ENCODE peak calls at places on chromosomes 2 and 18, in four cellular contexts. X is Panc1, O is cardiac muscle cell, K is left ventricle myocardium inferior. E is an unnamed sample. For H3K36me3, the result is how much of the 10 kb centered on the place peaks cover.

GRCh38 chr2:74502720-74503505 is 3.5 kb upstream of the LBX2 start:
- DNase-seq in X (no peak), O (peak), K (peak), E (peak)

GRCh38 chr18:61893304-61893970 is 630 bp upstream of the RNF152 start:
- DNase-seq in X (no peak), O (peak), K (peak), E (no peak)

GRCh38 chr2:118077636-118078247 is 10.5 kb upstream of the INSIG2 start:
- DNase-seq in X (no peak), O (no peak), K (no peak), E (no peak)

GRCh38 chr2:13056259-13056843 is 339.6 kb downstream of the TRIB2 start:
- DNase-seq in X (no peak), O (peak), K (no peak), E (no peak)

GRCh38 chr2:18934886-18935285 is 345.5 kb upstream of the NT5C1B start:
- DNase-seq in X (no peak), O (no peak), K (no peak), E (no peak)

GRCh38 chr2:27003857-27004256 is 28.9 kb upstream of the TMEM214 start:
- DNase-seq in X (no peak), O (no peak), K (no peak), E (no peak)

GRCh38 chr2:3301001-3301400 is 76.6 kb downstream of the EIPR1 start:
- DNase-seq in X (no peak), O (no peak), K (no peak), E (no peak)

GRCh38 chr2:132598536-132598935 is 71.5 kb downstream of the LYPD1 start:
- DNase-seq in X (no peak), O (no peak), K (no peak), E (no peak)

GRCh38 chr2:21728133-21728532 is 604.4 kb downstream of the TDRD15 start:
- DNase-seq in X (no peak), O (no peak), K (no peak), E (no peak)

DNA sequence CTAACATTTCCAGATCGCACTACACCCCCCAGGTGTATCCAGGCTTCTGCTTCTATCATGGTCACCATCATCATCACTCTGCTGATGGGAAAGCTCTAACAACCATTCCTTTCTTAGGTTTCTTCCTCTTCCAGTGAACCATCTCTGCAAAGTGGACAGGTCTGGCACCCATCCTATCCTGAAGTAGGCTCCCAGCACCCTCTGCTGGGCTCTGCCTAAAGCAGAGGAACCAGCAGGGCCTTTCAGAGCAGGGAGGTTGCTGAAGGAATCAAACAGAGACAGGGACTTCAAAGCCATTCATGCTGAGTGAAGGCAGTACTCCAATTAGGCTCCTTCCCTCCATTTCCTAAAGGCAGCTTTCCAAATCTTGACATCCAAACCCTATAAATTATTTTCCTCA is 27.2 kb upstream of the SATB2 start:
- DNase-seq in X (no peak), O (no peak), K (no peak), E (no peak)
- TF ChIP-seq CTCF in X (peak), O (no peak), K (no peak), E (no peak)

GRCh38 chr2:133713049-133713580 is 144.9 kb upstream of the NCKAP5 start:
- DNase-seq in X (no peak), O (no peak), K (no peak), E (no peak)

GRCh38 chr2:133711806-133712205 is 143.5 kb upstream of the NCKAP5 start:
- DNase-seq in X (no peak), O (no peak), K (no peak), E (no peak)

GRCh38 chr2:133712369-133712768 is 144.1 kb upstream of the NCKAP5 start:
- DNase-seq in X (no peak), O (no peak), K (no peak), E (no peak)

GRCh38 chr2:133710613-133711012 is 142.3 kb upstream of the NCKAP5 start:
- DNase-seq in X (no peak), O (no peak), K (no peak), E (no peak)

DNA sequence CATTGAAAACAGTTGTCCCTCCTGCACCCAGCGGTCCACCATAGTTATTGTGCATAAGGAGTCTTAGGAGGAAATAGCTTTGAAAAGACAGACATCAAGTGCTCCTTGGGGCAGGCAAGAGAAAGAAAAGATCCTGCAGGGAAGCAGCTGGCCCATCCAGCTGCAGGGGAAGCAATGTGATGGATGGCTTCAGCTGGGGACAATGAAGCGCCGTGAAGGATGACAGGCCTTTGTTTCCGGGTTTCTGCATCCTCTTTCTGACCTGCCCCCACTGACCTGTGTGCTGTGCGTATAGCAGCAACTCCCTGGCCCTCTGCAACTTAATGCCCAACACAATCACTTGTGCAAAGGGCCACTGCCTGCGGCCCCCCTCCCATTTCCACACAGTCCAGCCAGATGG is 143.0 kb upstream of the NCKAP5 start:
- DNase-seq in X (no peak), O (no peak), K (no peak), E (no peak)
- H3K36me3 ChIP-seq in X (under half), O (under half), K (under half), E (under half)

DNA sequence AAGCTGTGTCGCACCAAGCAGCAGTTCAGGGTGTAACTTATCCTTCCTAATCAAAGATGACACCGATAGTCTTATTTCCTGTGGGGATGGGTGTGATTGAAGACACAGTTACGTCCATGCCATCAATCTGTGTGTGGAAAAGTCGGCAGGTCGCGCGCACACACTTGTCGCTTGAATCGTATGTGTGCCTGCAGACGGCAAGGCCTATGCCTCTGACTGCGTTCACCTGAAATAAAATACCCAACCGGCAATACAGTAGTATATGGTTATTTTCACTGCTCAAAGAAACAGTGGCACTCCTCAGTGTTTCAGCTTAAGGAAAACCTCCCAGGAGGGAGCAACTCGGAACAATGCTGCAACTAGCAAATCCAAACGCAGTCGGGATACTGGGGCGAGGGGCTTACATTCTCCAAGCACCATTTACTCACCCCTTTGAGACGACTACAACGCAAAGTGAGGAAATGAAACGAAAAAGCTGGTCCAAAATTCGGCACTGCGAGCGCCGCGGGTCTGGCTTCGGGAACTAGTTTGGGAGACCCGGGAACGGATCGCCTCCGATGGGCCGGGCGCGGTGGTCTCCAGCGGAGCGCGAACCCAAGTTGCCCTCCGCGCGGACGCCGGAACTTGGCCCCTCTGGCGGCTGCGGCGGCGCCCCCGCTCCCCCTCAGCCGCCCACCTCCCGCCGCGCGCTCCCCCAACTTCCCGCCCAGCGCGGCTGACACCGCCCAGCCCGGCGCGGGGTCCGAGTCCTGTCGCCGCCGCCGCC is 680 bp downstream of the PRKD3 start:
- DNase-seq in X (no peak), O (peak), K (peak), E (no peak)
- TF ChIP-seq CTCF in X (no peak), O (no peak), K (no peak), E (no peak)

GRCh38 chr2:128301021-128301420 is 17.6 kb downstream of the HS6ST1 start:
- DNase-seq in X (no peak), O (no peak), K (no peak), E (no peak)
- H3K36me3 ChIP-seq in X (under half), O (under half), K (under half), E (under half)

GRCh38 chr2:24739355-24740025 is 53.7 kb downstream of the PTRHD1 start:
- DNase-seq in X (no peak), O (no peak), K (no peak), E (no peak)

GRCh38 chr2:24745825-24746224 is 47.4 kb downstream of the PTRHD1 start:
- DNase-seq in X (no peak), O (no peak), K (no peak), E (no peak)

GRCh38 chr2:24740142-24740541 is 53.0 kb downstream of the PTRHD1 start:
- DNase-seq in X (no peak), O (no peak), K (no peak), E (no peak)

GRCh38 chr2:24747299-24747698 is 45.9 kb downstream of the PTRHD1 start:
- DNase-seq in X (no peak), O (no peak), K (no peak), E (no peak)

GRCh38 chr2:24743914-24744313 is 49.3 kb downstream of the PTRHD1 start:
- DNase-seq in X (no peak), O (no peak), K (no peak), E (no peak)
- TF ChIP-seq CTCF in X (no peak), O (no peak), K (no peak), E (no peak)

DNA sequence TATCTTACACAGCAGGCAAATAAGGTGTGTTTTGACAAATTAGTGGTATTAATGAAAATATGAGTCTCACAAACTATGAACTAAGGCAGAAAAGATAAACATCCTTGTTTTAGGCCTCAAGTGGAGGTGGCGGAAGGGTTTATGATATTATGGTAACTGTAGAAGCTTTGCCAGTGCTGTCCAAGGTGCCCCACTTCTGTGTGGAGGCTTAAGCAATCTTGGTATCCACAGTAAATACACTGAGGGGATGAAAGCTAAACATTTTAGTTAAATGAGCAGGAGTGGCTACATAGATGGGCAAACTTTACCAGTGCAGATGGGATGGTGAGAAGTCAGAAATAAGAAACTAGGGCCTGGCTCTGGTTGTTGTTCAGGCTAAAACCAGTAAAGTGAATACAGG is 84.7 kb downstream of the BARD1 start:
- DNase-seq in X (no peak), O (no peak), K (no peak), E (no peak)
- H3K36me3 ChIP-seq in X (under half), O (under half), K (under half), E (under half)